ENCODE peak calls at places on chromosomes 13 and 19, in eight cellular contexts. N, Y, S, E, U, C, L and A are unnamed samples.

GRCh38 chr13:34654203-34654602 is 287.9 kb upstream of the NBEA start:
- DNase-seq in N (no peak), Y (no peak), S (no peak), E (no peak), U (no peak), C (no peak), L (no peak), A (no peak)

GRCh38 chr19:58538257-58539168 is 5.4 kb upstream of the TRIM28 start:
- DNase-seq in N (no peak), Y (peak), S (no peak), E (peak), U (no peak), C (peak), L (no peak), A (peak)

GRCh38 chr13:24923305-24923640 is 159.3 kb downstream of the RNF17 start:
- DNase-seq in N (no peak), Y (no peak), S (no peak), E (no peak), U (peak), C (no peak), L (no peak), A (no peak)

GRCh38 chr13:113493315-113493951 is 2.9 kb upstream of the DCUN1D2 start:
- DNase-seq in N (no peak), Y (no peak), S (no peak), E (no peak), U (peak), C (no peak), L (no peak), A (no peak)

GRCh38 chr13:109741966-109742365 is 44.4 kb downstream of the IRS2 start:
- DNase-seq in N (no peak), Y (no peak), S (no peak), E (no peak), U (no peak), C (no peak), L (no peak), A (no peak)

GRCh38 chr13:20703785-20704458 is 423 bp downstream of the IL17D start:
- DNase-seq in N (peak), Y (peak), S (peak), E (peak), U (peak), C (peak), L (peak), A (peak)

GRCh38 chr13:25478186-25478585 is 106.4 kb downstream of the ATP8A2 start:
- DNase-seq in N (no peak), Y (no peak), S (no peak), E (no peak), U (no peak), C (no peak), L (no peak), A (no peak)

GRCh38 chr13:106385669-106386068 is 149.8 kb downstream of the EFNB2 start:
- DNase-seq in N (no peak), Y (no peak), S (no peak), E (no peak), U (no peak), C (no peak), L (no peak), A (no peak)

GRCh38 chr19:1046836-1047695 is 7.2 kb downstream of the ABCA7 start:
- DNase-seq in N (no peak), Y (no peak), S (no peak), E (peak), U (no peak), C (no peak), L (no peak), A (no peak)

GRCh38 chr13:46340631-46341111 is 46.4 kb downstream of the RUBCNL start:
- DNase-seq in N (no peak), Y (no peak), S (no peak), E (no peak), U (no peak), C (no peak), L (no peak), A (no peak)

GRCh38 chr13:61029064-61029463 is 386.6 kb downstream of the PCDH20 start:
- DNase-seq in N (no peak), Y (no peak), S (no peak), E (no peak), U (peak), C (no peak), L (no peak), A (no peak)

GRCh38 chr13:98486412-98486811 is 90.5 kb downstream of the STK24 start:
- DNase-seq in N (no peak), Y (no peak), S (no peak), E (no peak), U (no peak), C (no peak), L (no peak), A (no peak)

GRCh38 chr13:107421028-107421427 is 794.3 kb downstream of the LIG4 start:
- DNase-seq in N (no peak), Y (no peak), S (no peak), E (no peak), U (no peak), C (no peak), L (no peak), A (no peak)

GRCh38 chr13:110561335-110562033 is at the start of gene RAB20:
- DNase-seq in N (peak), Y (peak), S (peak), E (peak), U (peak), C (peak), L (peak), A (peak)

GRCh38 chr13:39263033-39263432 is 224.8 kb downstream of the NHLRC3 start:
- DNase-seq in N (no peak), Y (peak), S (no peak), E (no peak), U (peak), C (no peak), L (peak), A (peak)

GRCh38 chr13:58583961-58584360 is 952.4 kb downstream of the PCDH17 start:
- DNase-seq in N (no peak), Y (no peak), S (no peak), E (no peak), U (no peak), C (no peak), L (no peak), A (no peak)